ENCODE peak calls at places on chromosomes 12 and 14, in five cellular contexts. One of them, this sample, is unnamed.

GRCh38 chr12:88801227-88802225 is 221.3 kb upstream of the KITLG start:
- DNase-seq in SK-N-SH: no peak
- DNase-seq in adrenal gland: no peak
- DNase-seq in dorsolateral prefrontal cortex: no peak
- DNase-seq in testis: no peak
- DNase-seq in this sample: no peak

GRCh38 chr14:45169906-45170305 is 34.2 kb downstream of the FANCM start:
- DNase-seq in SK-N-SH: no peak
- DNase-seq in adrenal gland: no peak
- DNase-seq in dorsolateral prefrontal cortex: no peak
- DNase-seq in testis: no peak
- DNase-seq in this sample: no peak

GRCh38 chr12:143964-144649 is 69.8 kb downstream of the SLC6A12 start:
- DNase-seq in SK-N-SH: no peak
- DNase-seq in adrenal gland: no peak
- DNase-seq in dorsolateral prefrontal cortex: no peak
- DNase-seq in testis: no peak
- DNase-seq in this sample: no peak

GRCh38 chr12:59972941-59973340 is 377.1 kb downstream of the SLC16A7 start:
- DNase-seq in SK-N-SH: no peak
- DNase-seq in adrenal gland: no peak
- DNase-seq in dorsolateral prefrontal cortex: no peak
- DNase-seq in testis: no peak
- DNase-seq in this sample: no peak

GRCh38 chr12:110555509-110556406 is 27.4 kb downstream of the PPTC7 start:
- DNase-seq in SK-N-SH: no peak
- DNase-seq in adrenal gland: no peak
- DNase-seq in dorsolateral prefrontal cortex: no peak
- DNase-seq in testis: no peak
- DNase-seq in this sample: no peak

GRCh38 chr12:106152334-106152733 is 13.6 kb upstream of the NUAK1 start:
- DNase-seq in SK-N-SH: no peak
- DNase-seq in adrenal gland: no peak
- DNase-seq in dorsolateral prefrontal cortex: no peak
- DNase-seq in testis: no peak
- DNase-seq in this sample: no peak

GRCh38 chr14:59631237-59631636 is 54.6 kb upstream of the CCDC175 start:
- DNase-seq in SK-N-SH: peak
- DNase-seq in adrenal gland: no peak
- DNase-seq in dorsolateral prefrontal cortex: no peak
- DNase-seq in testis: peak
- DNase-seq in this sample: no peak

GRCh38 chr14:64645220-64645891 is 58.9 kb upstream of the PLEKHG3 start:
- DNase-seq in SK-N-SH: no peak
- DNase-seq in adrenal gland: no peak
- DNase-seq in dorsolateral prefrontal cortex: no peak
- DNase-seq in testis: no peak
- DNase-seq in this sample: peak

GRCh38 chr12:124609041-124609984 is 41.9 kb upstream of the NCOR2 start:
- DNase-seq in SK-N-SH: peak
- DNase-seq in adrenal gland: peak
- DNase-seq in dorsolateral prefrontal cortex: no peak
- DNase-seq in testis: peak
- DNase-seq in this sample: peak

GRCh38 chr12:109182041-109182839 is 65.9 kb downstream of the ACACB start:
- DNase-seq in SK-N-SH: no peak
- DNase-seq in adrenal gland: no peak
- DNase-seq in dorsolateral prefrontal cortex: no peak
- DNase-seq in testis: no peak
- DNase-seq in this sample: no peak

GRCh38 chr12:56311003-56311402 is 4.8 kb downstream of the CNPY2 start:
- DNase-seq in SK-N-SH: no peak
- DNase-seq in adrenal gland: no peak
- DNase-seq in dorsolateral prefrontal cortex: no peak
- DNase-seq in testis: no peak
- DNase-seq in this sample: no peak

GRCh38 chr12:114508529-114509129 is 102.7 kb upstream of the TBX5 start:
- DNase-seq in SK-N-SH: peak
- DNase-seq in adrenal gland: peak
- DNase-seq in dorsolateral prefrontal cortex: peak
- DNase-seq in testis: peak
- DNase-seq in this sample: peak

GRCh38 chr12:100959481-100959880 is 164.9 kb downstream of the ANO4 start:
- DNase-seq in SK-N-SH: no peak
- DNase-seq in adrenal gland: peak
- DNase-seq in dorsolateral prefrontal cortex: no peak
- DNase-seq in testis: no peak
- DNase-seq in this sample: no peak

GRCh38 chr14:76089151-76089550 is 62.6 kb upstream of the GPATCH2L start:
- DNase-seq in SK-N-SH: no peak
- DNase-seq in adrenal gland: no peak
- DNase-seq in dorsolateral prefrontal cortex: no peak
- DNase-seq in testis: peak
- DNase-seq in this sample: peak

GRCh38 chr14:106277503-106277902 is 751.1 kb downstream of the TMEM121 start:
- DNase-seq in SK-N-SH: peak
- DNase-seq in adrenal gland: peak
- DNase-seq in dorsolateral prefrontal cortex: no peak
- DNase-seq in testis: peak
- DNase-seq in this sample: no peak

GRCh38 chr14:74604157-74604556 is 7.9 kb downstream of the LTBP2 start:
- DNase-seq in SK-N-SH: no peak
- DNase-seq in adrenal gland: no peak
- DNase-seq in dorsolateral prefrontal cortex: no peak
- DNase-seq in testis: no peak
- DNase-seq in this sample: no peak

GRCh38 chr14:102043251-102044025 is 43.4 kb downstream of the HSP90AA1 start:
- DNase-seq in SK-N-SH: no peak
- DNase-seq in adrenal gland: no peak
- DNase-seq in dorsolateral prefrontal cortex: no peak
- DNase-seq in testis: no peak
- DNase-seq in this sample: no peak

GRCh38 chr12:2625267-2625666 is 169.5 kb upstream of the FKBP4 start:
- DNase-seq in SK-N-SH: no peak
- DNase-seq in adrenal gland: no peak
- DNase-seq in dorsolateral prefrontal cortex: no peak
- DNase-seq in testis: no peak
- DNase-seq in this sample: no peak

GRCh38 chr12:57340104-57340503 is 89.1 kb upstream of the STAC3 start:
- DNase-seq in SK-N-SH: no peak
- DNase-seq in adrenal gland: peak
- DNase-seq in dorsolateral prefrontal cortex: no peak
- DNase-seq in testis: peak
- DNase-seq in this sample: no peak

GRCh38 chr12:48197549-48197966 is 5.5 kb downstream of the OR10AD1 start:
- DNase-seq in SK-N-SH: peak
- DNase-seq in adrenal gland: peak
- DNase-seq in dorsolateral prefrontal cortex: no peak
- DNase-seq in testis: no peak
- DNase-seq in this sample: no peak

GRCh38 chr12:98352218-98352811 is 163.1 kb upstream of the TMPO start:
- DNase-seq in SK-N-SH: no peak
- DNase-seq in adrenal gland: no peak
- DNase-seq in dorsolateral prefrontal cortex: no peak
- DNase-seq in testis: no peak
- DNase-seq in this sample: no peak

GRCh38 chr12:12992418-12993175 is 7.5 kb downstream of the HEBP1 start:
- DNase-seq in SK-N-SH: no peak
- DNase-seq in adrenal gland: peak
- DNase-seq in dorsolateral prefrontal cortex: no peak
- DNase-seq in testis: peak
- DNase-seq in this sample: no peak

GRCh38 chr12:132765366-132765765 is 3.7 kb upstream of the ANKLE2 start:
- DNase-seq in SK-N-SH: no peak
- DNase-seq in adrenal gland: no peak
- DNase-seq in dorsolateral prefrontal cortex: no peak
- DNase-seq in testis: no peak
- DNase-seq in this sample: peak
- H3K27ac ChIP-seq in SK-N-SH: no peak
- H3K27ac ChIP-seq in adrenal gland: no peak
- H3K27ac ChIP-seq in dorsolateral prefrontal cortex: no peak
- H3K27ac ChIP-seq in testis: no peak
- H3K27ac ChIP-seq in this sample: no peak

GRCh38 chr14:91854327-91854934 is 12.9 kb downstream of the TC2N start:
- DNase-seq in SK-N-SH: no peak
- DNase-seq in adrenal gland: no peak
- DNase-seq in dorsolateral prefrontal cortex: no peak
- DNase-seq in testis: no peak
- DNase-seq in this sample: no peak

GRCh38 chr14:91860238-91860637 is 7.1 kb downstream of the TC2N start:
- DNase-seq in SK-N-SH: no peak
- DNase-seq in adrenal gland: no peak
- DNase-seq in dorsolateral prefrontal cortex: no peak
- DNase-seq in testis: no peak
- DNase-seq in this sample: no peak

GRCh38 chr14:91861091-91861490 is 6.2 kb downstream of the TC2N start:
- DNase-seq in SK-N-SH: no peak
- DNase-seq in adrenal gland: no peak
- DNase-seq in dorsolateral prefrontal cortex: no peak
- DNase-seq in testis: no peak
- DNase-seq in this sample: no peak

GRCh38 chr14:91862417-91862816 is 4.9 kb downstream of the TC2N start:
- DNase-seq in SK-N-SH: no peak
- DNase-seq in adrenal gland: no peak
- DNase-seq in dorsolateral prefrontal cortex: no peak
- DNase-seq in testis: no peak
- DNase-seq in this sample: no peak

DNA sequence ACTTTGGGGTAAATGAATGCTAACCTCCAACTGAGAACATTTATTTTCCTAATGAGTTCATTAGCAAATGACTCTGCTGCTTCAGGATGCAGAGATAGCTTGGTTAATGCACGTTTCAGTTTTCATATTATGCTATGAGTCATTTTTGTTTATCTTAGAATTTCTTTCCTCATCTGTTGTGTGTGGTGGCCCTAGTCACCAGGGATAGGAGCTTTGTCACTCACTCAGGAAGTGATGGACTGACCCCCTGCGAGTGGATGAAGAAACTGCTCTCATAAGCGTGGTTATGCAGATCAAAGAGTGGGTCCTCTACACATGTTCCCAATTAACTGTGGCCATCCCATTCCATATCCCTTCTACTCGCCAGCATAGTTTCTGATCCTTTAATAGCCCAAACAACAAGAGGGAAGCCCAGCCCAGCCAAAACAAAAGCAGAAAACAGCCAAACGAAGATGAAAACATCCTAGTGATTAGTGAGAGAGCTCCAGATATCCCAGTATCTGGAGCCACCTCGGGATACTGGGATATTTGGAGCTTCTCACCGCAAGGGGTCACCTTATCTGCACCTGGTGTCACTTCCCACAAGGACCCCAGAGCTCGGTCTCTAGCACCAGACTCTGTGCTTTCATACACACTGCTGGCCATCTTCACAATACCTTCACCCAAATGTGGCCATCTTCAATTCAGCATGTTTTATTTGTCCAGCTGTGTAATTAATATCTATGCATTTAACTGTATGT is 8.6 kb downstream of the TC2N start:
- DNase-seq in SK-N-SH: no peak
- DNase-seq in adrenal gland: no peak
- DNase-seq in dorsolateral prefrontal cortex: no peak
- DNase-seq in testis: no peak
- DNase-seq in this sample: no peak
- TF ChIP-seq CTCF in SK-N-SH: peak
- TF ChIP-seq CTCF in adrenal gland: no peak
- TF ChIP-seq CTCF in dorsolateral prefrontal cortex: no peak
- TF ChIP-seq CTCF in testis: no peak
- TF ChIP-seq CTCF in this sample: no peak

GRCh38 chr12:127324681-127325080 is 942.3 kb upstream of the TMEM132C start:
- DNase-seq in SK-N-SH: no peak
- DNase-seq in adrenal gland: no peak
- DNase-seq in dorsolateral prefrontal cortex: no peak
- DNase-seq in testis: no peak
- DNase-seq in this sample: no peak
- H3K4me3 ChIP-seq in SK-N-SH: no peak
- H3K4me3 ChIP-seq in adrenal gland: no peak
- H3K4me3 ChIP-seq in dorsolateral prefrontal cortex: no peak
- H3K4me3 ChIP-seq in testis: no peak
- H3K4me3 ChIP-seq in this sample: no peak

GRCh38 chr14:93234798-93235197 is 27.7 kb downstream of the UBR7 start:
- DNase-seq in SK-N-SH: no peak
- DNase-seq in adrenal gland: peak
- DNase-seq in dorsolateral prefrontal cortex: no peak
- DNase-seq in testis: no peak
- DNase-seq in this sample: no peak
- H3K27ac ChIP-seq in SK-N-SH: no peak
- H3K27ac ChIP-seq in adrenal gland: no peak
- H3K27ac ChIP-seq in dorsolateral prefrontal cortex: no peak
- H3K27ac ChIP-seq in testis: no peak
- H3K27ac ChIP-seq in this sample: no peak

GRCh38 chr14:57574617-57575288 is 81.1 kb upstream of the CCDC198 start:
- DNase-seq in SK-N-SH: no peak
- DNase-seq in adrenal gland: no peak
- DNase-seq in dorsolateral prefrontal cortex: no peak
- DNase-seq in testis: no peak
- DNase-seq in this sample: no peak
- TF ChIP-seq CTCF in SK-N-SH: no peak
- TF ChIP-seq CTCF in adrenal gland: no peak
- TF ChIP-seq CTCF in dorsolateral prefrontal cortex: no peak
- TF ChIP-seq CTCF in testis: no peak
- TF ChIP-seq CTCF in this sample: no peak

DNA sequence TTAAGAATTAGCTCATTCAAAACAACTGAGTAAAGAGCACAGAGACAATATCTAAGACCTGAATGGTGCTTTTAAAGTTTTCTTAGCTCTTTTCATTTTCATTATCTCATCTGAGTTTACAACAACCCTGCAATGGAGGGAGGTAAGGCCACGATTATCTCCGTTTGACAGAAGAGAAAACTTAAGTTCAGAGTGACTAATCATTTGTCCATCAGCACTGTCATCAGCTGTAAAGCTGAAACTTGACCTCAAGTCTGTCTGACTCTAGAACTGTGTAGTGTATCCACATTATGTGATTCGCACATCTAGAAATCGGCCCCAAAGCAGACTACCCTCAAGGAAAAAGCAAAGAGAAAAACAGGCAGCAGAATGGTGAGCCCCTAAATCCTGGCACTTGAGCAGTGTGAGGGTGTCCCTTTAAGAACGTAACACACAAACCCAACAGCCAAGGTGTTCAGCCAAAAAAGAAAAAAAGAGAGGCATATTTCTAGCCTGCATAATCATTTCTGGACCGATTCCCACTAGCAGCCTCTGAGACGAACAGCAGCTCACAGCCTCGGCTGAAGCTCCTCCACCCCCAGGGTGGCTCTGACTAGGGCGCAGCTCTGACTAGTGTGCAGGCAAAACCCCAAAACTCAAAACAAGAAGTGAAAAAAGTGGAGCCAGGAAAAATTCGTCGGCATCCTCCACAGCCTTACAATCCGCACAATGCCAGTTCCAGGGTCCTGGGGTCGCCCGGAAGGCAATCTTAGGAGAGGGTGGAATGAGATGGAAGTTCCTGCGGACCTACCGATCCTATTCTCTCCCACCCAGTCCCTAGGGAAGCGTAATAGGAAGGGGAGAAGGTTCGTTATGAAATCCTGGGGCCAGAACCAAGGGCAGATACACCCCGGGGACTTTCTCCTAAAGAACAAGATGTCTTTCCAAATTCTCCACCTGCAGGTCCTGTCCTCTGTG is 1.5 kb downstream of the STXBP6 start:
- DNase-seq in SK-N-SH: no peak
- DNase-seq in adrenal gland: no peak
- DNase-seq in dorsolateral prefrontal cortex: no peak
- DNase-seq in testis: no peak
- DNase-seq in this sample: peak
- H3K4me3 ChIP-seq in SK-N-SH: no peak
- H3K4me3 ChIP-seq in adrenal gland: no peak
- H3K4me3 ChIP-seq in dorsolateral prefrontal cortex: peak
- H3K4me3 ChIP-seq in testis: peak
- H3K4me3 ChIP-seq in this sample: peak

GRCh38 chr14:100536141-100536540 is 51.1 kb downstream of the BEGAIN start:
- DNase-seq in SK-N-SH: peak
- DNase-seq in adrenal gland: no peak
- DNase-seq in dorsolateral prefrontal cortex: peak
- DNase-seq in testis: no peak
- DNase-seq in this sample: no peak
- H3K27ac ChIP-seq in SK-N-SH: peak
- H3K27ac ChIP-seq in adrenal gland: no peak
- H3K27ac ChIP-seq in dorsolateral prefrontal cortex: peak
- H3K27ac ChIP-seq in testis: no peak
- H3K27ac ChIP-seq in this sample: no peak

This sample was measured in heart right ventricle.